ENCODE peak calls at places on chromosomes 16 and 17, in nine cellular contexts. I is fibroblast of pulmonary artery, N is left lung, M is brain microvascular endothelial cell, C is endodermal cell, W is osteocyte, X is heart right ventricle, D is astrocyte of the spinal cord, H is lung. O is an unnamed sample.

GRCh38 chr16:73878616-73879015 is 418.0 kb upstream of the PSMD7 start:
- DNase-seq in I (peak), N (no peak), M (peak), C (no peak), W (no peak), X (no peak), D (peak), H (no peak), O (no peak)

GRCh38 chr17:50470451-50470850 is 1.8 kb upstream of the CHAD start:
- DNase-seq in I (no peak), N (no peak), M (no peak), C (peak), W (no peak), X (no peak), D (no peak), H (no peak), O (no peak)

GRCh38 chr17:75325827-75326586 is 36.8 kb upstream of the SLC25A19 start:
- DNase-seq in I (peak), N (no peak), M (no peak), C (peak), W (no peak), X (no peak), D (peak), H (no peak), O (no peak)

GRCh38 chr17:12917401-12917800 is 100.4 kb downstream of the ELAC2 start:
- DNase-seq in I (no peak), N (no peak), M (no peak), C (no peak), W (no peak), X (no peak), D (no peak), H (no peak), O (no peak)

GRCh38 chr16:50372611-50373344 is 4.0 kb upstream of the BRD7 start:
- DNase-seq in I (no peak), N (no peak), M (no peak), C (no peak), W (no peak), X (peak), D (no peak), H (no peak), O (no peak)

GRCh38 chr17:28270055-28270454 is 48.9 kb upstream of the TMEM97 start:
- DNase-seq in I (no peak), N (no peak), M (no peak), C (peak), W (no peak), X (no peak), D (no peak), H (no peak), O (no peak)

GRCh38 chr17:47267354-47267828 is 13.8 kb downstream of the ITGB3 start:
- DNase-seq in I (peak), N (no peak), M (peak), C (no peak), W (no peak), X (no peak), D (peak), H (no peak), O (no peak)

GRCh38 chr16:27179500-27180072 is 23.7 kb upstream of the KDM8 start:
- DNase-seq in I (peak), N (peak), M (peak), C (peak), W (peak), X (peak), D (peak), H (peak), O (peak)

GRCh38 chr17:51456942-51457341 is 196.6 kb downstream of the UTP18 start:
- DNase-seq in I (no peak), N (no peak), M (no peak), C (no peak), W (no peak), X (no peak), D (no peak), H (no peak), O (no peak)

GRCh38 chr17:82710499-82711232 is 5.8 kb upstream of the FN3KRP start:
- DNase-seq in I (no peak), N (no peak), M (no peak), C (no peak), W (no peak), X (no peak), D (no peak), H (no peak), O (no peak)

GRCh38 chr16:9077001-9077809 is 14.2 kb upstream of the HAPSTR1 start:
- DNase-seq in I (no peak), N (peak), M (peak), C (no peak), W (no peak), X (no peak), D (peak), H (no peak), O (no peak)

GRCh38 chr17:17236295-17237025 is 508 bp downstream of the FLCN start:
- DNase-seq in I (peak), N (no peak), M (peak), C (no peak), W (no peak), X (no peak), D (peak), H (no peak), O (no peak)

GRCh38 chr17:44905006-44906000 is 6.1 kb upstream of the EFTUD2 start:
- DNase-seq in I (no peak), N (no peak), M (no peak), C (no peak), W (no peak), X (no peak), D (no peak), H (no peak), O (no peak)

GRCh38 chr17:47741109-47741792 is 8.2 kb downstream of the TBX21 start:
- DNase-seq in I (no peak), N (no peak), M (no peak), C (no peak), W (peak), X (no peak), D (no peak), H (peak), O (no peak)

GRCh38 chr16:83651871-83652270 is 155.9 kb upstream of the HSBP1 start:
- DNase-seq in I (no peak), N (no peak), M (no peak), C (no peak), W (no peak), X (no peak), D (no peak), H (no peak), O (no peak)

GRCh38 chr17:77127735-77128361 is 12.9 kb upstream of the SEC14L1 start:
- DNase-seq in I (no peak), N (peak), M (peak), C (no peak), W (no peak), X (peak), D (peak), H (peak), O (peak)

GRCh38 chr16:53864819-53865491 is 161.0 kb downstream of the FTO start:
- DNase-seq in I (no peak), N (no peak), M (no peak), C (no peak), W (no peak), X (no peak), D (peak), H (no peak), O (no peak)

GRCh38 chr17:63523256-63523869 is at the start of gene KCNH6:
- DNase-seq in I (no peak), N (no peak), M (no peak), C (no peak), W (no peak), X (no peak), D (no peak), H (no peak), O (no peak)

GRCh38 chr16:11957591-11958395 is 7.2 kb upstream of the TNFRSF17 start:
- DNase-seq in I (no peak), N (no peak), M (no peak), C (no peak), W (no peak), X (no peak), D (no peak), H (no peak), O (no peak)

GRCh38 chr17:63102034-63102433 is 136.0 kb downstream of the TANC2 start:
- DNase-seq in I (no peak), N (no peak), M (no peak), C (no peak), W (no peak), X (no peak), D (no peak), H (no peak), O (no peak)

GRCh38 chr17:45149037-45149668 is 878 bp downstream of the HEXIM1 start:
- DNase-seq in I (peak), N (peak), M (peak), C (peak), W (peak), X (peak), D (peak), H (peak), O (peak)

GRCh38 chr16:70726869-70727494 is 41.1 kb upstream of the MTSS2 start:
- DNase-seq in I (no peak), N (no peak), M (no peak), C (no peak), W (no peak), X (peak), D (no peak), H (no peak), O (no peak)

GRCh38 chr16:19348578-19349315 is 63.2 kb downstream of the CLEC19A start:
- DNase-seq in I (no peak), N (no peak), M (no peak), C (peak), W (no peak), X (no peak), D (no peak), H (no peak), O (no peak)

GRCh38 chr17:4641297-4642195 is at the start of gene ALOX15:
- DNase-seq in I (no peak), N (no peak), M (no peak), C (peak), W (no peak), X (no peak), D (no peak), H (no peak), O (no peak)

GRCh38 chr16:24805484-24805883 is 40.3 kb upstream of the SLC5A11 start:
- DNase-seq in I (no peak), N (no peak), M (no peak), C (no peak), W (no peak), X (no peak), D (no peak), H (no peak), O (no peak)

GRCh38 chr16:24801761-24802302 is 43.9 kb upstream of the SLC5A11 start:
- DNase-seq in I (peak), N (no peak), M (no peak), C (no peak), W (no peak), X (no peak), D (no peak), H (no peak), O (no peak)

DNA sequence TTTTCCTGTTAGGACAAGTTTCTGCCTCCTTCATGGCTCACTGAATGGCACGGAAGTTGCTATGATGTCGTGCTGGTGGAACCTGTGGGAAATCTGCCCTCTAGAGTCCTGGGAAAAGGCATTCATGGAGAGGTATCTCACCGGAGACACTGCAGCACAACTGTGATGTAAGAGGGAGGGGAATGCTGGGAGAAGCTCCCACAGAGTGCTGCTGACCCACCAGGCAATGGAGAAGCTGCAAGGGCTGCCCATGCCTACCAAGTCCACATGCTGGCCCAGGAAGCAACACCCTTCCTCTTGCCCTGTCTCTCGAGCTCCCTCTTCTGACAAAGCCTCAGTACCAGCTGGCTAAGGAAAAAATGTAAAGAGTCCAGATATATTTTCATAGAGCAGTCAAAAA is 45.2 kb upstream of the SLC5A11 start:
- DNase-seq in I (peak), N (no peak), M (peak), C (peak), W (no peak), X (no peak), D (peak), H (no peak), O (no peak)
- TF ChIP-seq CTCF in I (peak), N (no peak), M (peak), C (peak), W (peak), X (peak), D (peak), H (no peak), O (no peak)

GRCh38 chr17:81471804-81472456 is 40.7 kb downstream of the ACTG1 start:
- DNase-seq in I (peak), N (no peak), M (peak), C (peak), W (no peak), X (no peak), D (peak), H (peak), O (no peak)
- TF ChIP-seq CTCF in I (no peak), N (no peak), M (peak), C (no peak), W (no peak), X (peak), D (peak), H (no peak), O (no peak)

DNA sequence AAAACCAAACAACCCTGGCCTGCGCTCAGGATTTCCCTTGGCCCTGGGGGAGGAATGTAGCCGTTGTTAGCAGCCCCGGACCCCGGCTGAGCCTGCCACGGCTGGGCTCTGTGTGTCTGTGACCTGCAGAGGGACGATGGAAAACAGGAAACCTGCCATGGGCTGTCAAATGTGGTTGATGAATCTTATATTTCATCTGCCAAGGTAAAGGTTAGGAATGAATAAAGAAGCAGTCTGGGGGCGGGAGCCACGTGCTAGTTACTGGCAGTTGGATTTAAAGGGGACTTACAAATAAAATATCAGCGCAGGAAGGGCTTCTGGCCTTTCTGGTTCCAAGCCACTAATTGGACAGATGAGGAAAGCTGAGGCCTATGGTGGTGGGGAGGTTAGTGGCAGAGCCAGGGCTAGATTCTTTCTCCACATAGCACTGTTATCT is at the start of gene KRT23:
- DNase-seq in I (no peak), N (no peak), M (no peak), C (peak), W (no peak), X (no peak), D (no peak), H (no peak), O (no peak)
- TF ChIP-seq CTCF in I (no peak), N (no peak), M (no peak), C (no peak), W (no peak), X (no peak), D (no peak), H (no peak), O (no peak)

GRCh38 chr17:32310927-32311568 is 30.9 kb downstream of the C17orf75 start:
- DNase-seq in I (peak), N (no peak), M (no peak), C (peak), W (no peak), X (no peak), D (no peak), H (no peak), O (no peak)
- TF ChIP-seq CTCF in I (no peak), N (no peak), M (no peak), C (no peak), W (no peak), X (no peak), D (no peak), H (no peak), O (no peak)

GRCh38 chr17:57268176-57268575 is 11.9 kb downstream of the MSI2 start:
- DNase-seq in I (no peak), N (no peak), M (no peak), C (peak), W (no peak), X (no peak), D (no peak), H (no peak), O (no peak)
- TF ChIP-seq CTCF in I (no peak), N (no peak), M (no peak), C (no peak), W (no peak), X (no peak), D (no peak), H (no peak), O (no peak)

GRCh38 chr16:67668495-67669157 is 2.0 kb downstream of the C16orf86 start:
- DNase-seq in I (no peak), N (no peak), M (no peak), C (no peak), W (no peak), X (peak), D (no peak), H (no peak), O (no peak)
- TF ChIP-seq CTCF in I (peak), N (no peak), M (peak), C (no peak), W (no peak), X (no peak), D (no peak), H (no peak), O (peak)

DNA sequence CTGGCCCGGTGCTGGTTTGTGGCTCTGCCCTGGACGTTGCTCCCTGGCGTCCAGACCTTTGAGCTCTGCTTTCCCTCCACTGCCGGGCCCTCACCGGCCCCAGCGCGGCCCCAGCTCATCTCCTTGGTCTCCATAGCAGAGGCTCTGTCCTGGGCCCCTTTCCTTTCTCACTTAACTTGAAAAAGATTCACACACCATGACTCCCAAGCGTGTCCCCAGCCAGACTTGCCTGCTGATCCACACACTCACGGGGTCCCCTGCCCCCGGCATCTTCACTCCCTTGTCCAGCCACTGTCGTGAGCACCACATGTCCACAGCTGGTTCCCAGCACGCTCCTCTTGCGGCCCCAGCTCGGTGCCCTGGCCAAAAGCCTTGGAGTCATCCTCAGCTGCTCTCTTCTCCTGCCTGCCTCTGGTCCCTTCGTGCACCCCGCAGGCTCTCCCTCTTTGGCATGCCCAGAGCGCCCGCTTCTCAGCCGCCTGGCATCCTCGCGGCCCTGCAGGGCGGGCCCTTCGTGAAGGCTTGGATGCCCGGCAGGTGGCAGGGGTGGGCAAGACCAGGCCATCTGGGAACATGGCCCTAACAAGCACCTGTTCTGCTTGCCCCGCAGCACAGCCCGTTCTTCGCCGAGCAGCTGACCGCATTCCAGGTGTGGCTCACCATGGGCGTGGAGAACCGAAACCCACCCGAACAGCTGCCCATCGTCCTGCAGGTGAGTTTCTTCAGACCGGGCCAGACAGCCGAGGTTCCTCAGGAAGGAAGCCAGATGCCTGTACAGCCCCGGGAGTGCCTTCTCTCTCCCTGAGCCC is 145.6 kb upstream of the CHMP6 start:
- DNase-seq in I (no peak), N (no peak), M (no peak), C (no peak), W (no peak), X (no peak), D (no peak), H (no peak), O (no peak)
- TF ChIP-seq CTCF in I (no peak), N (no peak), M (no peak), C (no peak), W (no peak), X (no peak), D (no peak), H (no peak), O (no peak)

DNA sequence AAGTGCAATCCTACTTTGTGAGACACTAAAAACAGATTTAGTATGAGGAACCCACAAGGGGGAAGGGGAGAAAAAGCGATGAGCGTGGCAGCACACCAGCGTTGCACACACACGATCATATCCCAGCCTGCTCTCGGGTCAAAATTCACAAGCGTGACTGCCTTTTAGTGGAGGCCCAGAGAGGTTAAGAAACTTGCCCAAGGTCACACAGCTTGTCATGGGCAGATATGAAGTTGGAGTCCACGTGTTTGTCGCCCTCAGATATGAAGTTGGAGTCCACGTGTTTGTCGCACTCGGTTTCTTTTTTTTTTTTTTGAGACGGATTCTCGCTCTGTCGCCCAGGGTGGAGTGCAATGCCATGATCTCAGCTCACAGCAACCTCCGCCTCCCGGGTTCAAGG is 58.3 kb downstream of the TIMM22 start:
- DNase-seq in I (no peak), N (no peak), M (no peak), C (no peak), W (no peak), X (no peak), D (no peak), H (no peak), O (no peak)
- TF ChIP-seq CTCF in I (no peak), N (no peak), M (no peak), C (no peak), W (no peak), X (no peak), D (no peak), H (no peak), O (no peak)

GRCh38 chr17:8128125-8128784 is 4.3 kb upstream of the HES7 start:
- DNase-seq in I (no peak), N (no peak), M (no peak), C (no peak), W (no peak), X (no peak), D (no peak), H (no peak), O (no peak)
- TF ChIP-seq CTCF in I (no peak), N (no peak), M (no peak), C (no peak), W (no peak), X (no peak), D (no peak), H (no peak), O (no peak)